ENCODE peak calls at places on chromosomes 5 and 9, in ten cellular contexts. D, C, L, F, R, B, A, N, Q and T are unnamed samples.

GRCh38 chr5:150066901-150067396 is 19.4 kb downstream of the CSF1R start:
- DNase-seq in D (peak; percentile 55), C (peak; percentile 28), L (peak; percentile 60), F (no peak), R (no peak), B (peak; percentile 71), A (no peak), N (no peak), Q (peak; percentile 52), T (no peak)

GRCh38 chr5:119746984-119747383 is 117.6 kb downstream of the FAM170A start:
- DNase-seq in D (no peak), C (no peak), L (no peak), F (no peak), R (no peak), B (no peak), A (no peak), N (no peak), Q (no peak), T (no peak)

GRCh38 chr5:125536095-125536494 is 789.7 kb upstream of the ZNF608 start:
- DNase-seq in D (no peak), C (peak; percentile 49), L (no peak), F (no peak), R (no peak), B (no peak), A (no peak), N (no peak), Q (no peak), T (no peak)

GRCh38 chr9:118362123-118362522 is 657.9 kb downstream of the TLR4 start:
- DNase-seq in D (no peak), C (no peak), L (no peak), F (no peak), R (no peak), B (peak; percentile 0), A (no peak), N (no peak), Q (no peak), T (no peak)

GRCh38 chr5:102114525-102115069 is 181.5 kb downstream of the SLCO4C1 start:
- DNase-seq in D (no peak), C (no peak), L (no peak), F (no peak), R (no peak), B (no peak), A (no peak), N (no peak), Q (no peak), T (no peak)

GRCh38 chr5:9376363-9377117 is 169.3 kb downstream of the SEMA5A start:
- DNase-seq in D (no peak), C (no peak), L (peak; percentile 54), F (no peak), R (no peak), B (peak; percentile 64), A (no peak), N (no peak), Q (no peak), T (no peak)

GRCh38 chr9:115208503-115208902 is 90.5 kb upstream of the TNC start:
- DNase-seq in D (no peak), C (no peak), L (no peak), F (no peak), R (no peak), B (peak; percentile 53), A (no peak), N (no peak), Q (peak; percentile 46), T (no peak)

GRCh38 chr5:16656561-16657191 is 39.9 kb upstream of the RETREG1 start:
- DNase-seq in D (no peak), C (no peak), L (peak; percentile 20), F (no peak), R (no peak), B (peak; percentile 56), A (no peak), N (no peak), Q (peak; percentile 63), T (no peak)

GRCh38 chr5:34998058-34998789 is 49.5 kb downstream of the AGXT2 start:
- DNase-seq in D (no peak), C (no peak), L (peak; percentile 65), F (no peak), R (no peak), B (peak; percentile 85), A (no peak), N (no peak), Q (peak; percentile 46), T (no peak)

GRCh38 chr5:69158039-69158438 is 8.9 kb upstream of the CCNB1 start:
- DNase-seq in D (no peak), C (no peak), L (no peak), F (no peak), R (no peak), B (no peak), A (no peak), N (no peak), Q (no peak), T (no peak)

GRCh38 chr9:34558911-34559615 is 30.5 kb downstream of the CNTFR start:
- DNase-seq in D (no peak), C (no peak), L (no peak), F (no peak), R (peak; percentile 40), B (no peak), A (no peak), N (no peak), Q (no peak), T (no peak)

DNA sequence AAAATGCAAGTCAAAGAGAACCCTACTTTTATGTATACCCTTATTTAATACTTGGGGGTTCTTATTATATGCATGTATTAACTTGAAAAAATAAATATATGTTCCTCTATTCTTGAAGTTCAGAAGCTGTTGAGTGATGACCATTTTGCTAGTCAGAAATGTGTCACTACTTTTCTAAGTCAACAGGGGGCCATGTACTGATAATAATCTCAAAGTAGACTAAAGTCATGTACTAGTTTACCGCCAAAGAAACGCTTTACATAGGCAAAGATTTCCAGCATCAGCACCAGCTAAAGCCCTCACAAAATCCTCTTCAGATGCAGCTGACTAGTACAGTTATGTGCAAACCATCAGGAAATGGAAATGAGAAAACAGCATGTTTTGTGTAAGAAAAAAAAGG is 5.7 kb upstream of the BHMT start:
- DNase-seq in D (no peak), C (no peak), L (no peak), F (no peak), R (no peak), B (no peak), A (no peak), N (no peak), Q (no peak), T (no peak)
- TF ChIP-seq CTCF in D (no peak), C (no peak), L (no peak), F (no peak), R (no peak), B (no peak), A (no peak), N (no peak), Q (no peak), T (peak; percentile 25)

DNA sequence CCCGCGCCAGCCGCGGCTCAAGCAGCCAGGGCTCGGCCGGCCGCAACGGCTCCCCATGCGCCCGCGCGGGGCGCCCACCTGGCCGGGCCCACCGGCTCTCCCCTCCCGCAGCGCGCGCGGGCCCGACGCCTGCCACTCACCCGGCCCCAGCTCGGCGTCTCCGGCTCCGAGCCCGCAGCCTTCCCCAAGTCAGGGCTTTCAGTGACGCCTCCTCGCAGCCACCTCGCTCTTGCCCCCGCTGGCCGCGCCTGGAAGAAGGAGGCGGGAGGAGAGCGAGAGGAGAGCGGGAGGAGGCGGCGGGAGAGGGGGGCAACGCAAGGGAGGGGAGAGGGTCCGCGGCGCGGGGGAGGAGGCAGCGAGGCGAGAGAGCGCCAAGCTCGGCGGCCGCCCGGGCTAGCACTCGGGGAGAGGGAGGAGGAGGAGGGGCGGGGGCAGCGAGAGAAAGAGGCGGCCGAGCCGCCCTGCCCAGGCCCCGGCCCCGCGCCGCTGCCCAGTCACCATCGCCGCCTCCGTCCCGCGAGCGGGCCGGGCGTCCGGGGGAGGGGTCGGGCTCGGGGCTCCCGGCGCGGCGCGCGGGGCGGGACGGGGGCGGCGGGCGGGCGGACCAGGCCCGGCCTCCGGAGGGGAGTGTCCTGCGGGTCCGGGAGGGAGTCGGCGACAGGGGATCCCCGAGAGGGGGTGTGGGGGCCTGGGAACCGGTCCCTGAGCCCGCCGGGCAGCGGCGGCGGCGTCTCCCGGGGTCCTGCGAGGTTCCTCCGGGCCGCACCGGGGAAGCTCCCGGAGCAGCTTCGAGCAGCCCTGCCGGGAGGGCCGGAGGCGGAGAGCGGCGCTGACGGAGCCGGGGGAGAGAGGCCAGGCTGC is at the start of gene LHFPL2:
- DNase-seq in D (peak; percentile 90), C (peak; percentile 62), L (peak; percentile 73), F (peak; percentile 80), R (peak; percentile 91), B (peak; percentile 76), A (peak; percentile 74), N (no peak), Q (peak; percentile 65), T (peak; percentile 71)
- TF ChIP-seq CTCF in D (no peak), C (no peak), L (no peak), F (no peak), R (no peak), B (no peak), A (no peak), N (no peak), Q (no peak), T (no peak)

DNA sequence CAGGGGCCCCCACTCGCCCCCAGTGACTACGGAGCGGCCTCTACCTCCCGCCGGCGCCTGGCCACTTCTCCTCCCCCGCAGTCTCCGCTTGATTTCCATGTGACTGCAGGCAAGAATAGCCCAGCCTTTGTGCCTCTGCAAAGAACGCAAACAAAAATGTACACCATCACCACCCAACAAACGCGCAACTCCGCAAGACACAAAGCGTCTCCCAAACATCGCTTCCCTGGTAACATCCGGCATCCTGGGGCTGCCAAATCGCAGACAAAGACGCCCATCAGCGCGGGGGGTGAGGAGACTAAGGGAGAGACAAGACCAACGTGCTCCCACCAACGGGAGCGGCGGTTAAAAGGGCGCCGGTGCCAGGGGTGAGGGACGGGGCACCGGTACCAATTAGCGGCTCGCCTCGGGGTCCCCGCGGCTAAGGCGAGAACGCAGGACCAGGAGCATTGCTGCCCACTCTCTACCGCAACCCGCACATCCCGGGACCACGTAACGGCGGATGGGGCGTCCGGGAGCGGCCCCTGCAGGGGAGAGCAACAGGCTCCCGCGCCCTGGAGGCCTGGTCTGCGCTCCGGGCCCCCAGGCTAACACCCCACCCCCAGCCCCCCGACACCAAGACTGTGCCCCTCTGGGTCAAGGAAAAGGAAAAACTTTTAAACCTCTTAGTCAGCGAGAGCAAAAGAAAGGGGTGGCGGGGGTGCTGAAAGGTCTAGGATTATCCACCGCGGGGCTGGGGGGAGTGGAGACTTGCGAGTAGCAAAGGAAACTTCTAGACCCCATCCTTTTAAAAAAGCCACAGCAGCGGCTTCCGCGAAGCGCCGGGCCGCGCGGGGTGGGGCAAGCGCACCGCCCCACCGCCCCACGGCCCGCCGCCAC is 885 bp downstream of the MPDZ start:
- DNase-seq in D (peak; percentile 79), C (no peak), L (peak; percentile 67), F (peak; percentile 80), R (peak; percentile 57), B (peak; percentile 89), A (no peak), N (no peak), Q (peak; percentile 75), T (peak; percentile 61)
- TF ChIP-seq CTCF in D (peak; percentile 22), C (no peak), L (peak; percentile 16), F (no peak), R (no peak), B (peak; percentile 38), A (no peak), N (no peak), Q (peak; percentile 28), T (no peak)

DNA sequence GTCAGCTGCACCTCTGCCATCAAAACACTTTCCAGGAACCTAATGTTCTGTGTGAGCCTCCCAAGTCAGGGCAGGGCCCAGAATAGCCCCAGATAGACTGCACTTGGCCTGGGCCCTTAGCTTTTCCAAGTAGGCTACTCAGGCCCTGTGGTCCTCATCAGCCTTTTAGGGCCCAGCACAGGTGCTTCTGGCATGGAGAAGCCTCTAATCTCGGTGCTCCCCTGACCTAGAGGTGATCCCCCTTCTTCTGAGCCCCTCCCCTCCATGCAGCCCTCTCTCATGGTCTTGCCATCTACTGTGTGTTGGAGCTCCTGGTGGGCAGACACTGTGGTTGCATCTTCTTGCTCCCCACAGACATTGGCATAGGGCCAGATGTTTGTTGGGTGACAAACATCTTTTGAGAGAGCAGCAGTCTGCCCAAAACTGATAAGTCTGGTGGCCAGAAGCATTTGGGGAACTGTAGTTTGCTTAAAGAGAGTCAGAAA is 28.1 kb downstream of the FRMPD1 start:
- DNase-seq in D (no peak), C (peak; percentile 29), L (no peak), F (no peak), R (no peak), B (peak; percentile 4), A (no peak), N (no peak), Q (no peak), T (no peak)
- TF ChIP-seq CTCF in D (no peak), C (no peak), L (no peak), F (no peak), R (no peak), B (no peak), A (no peak), N (no peak), Q (no peak), T (no peak)